ENCODE peak calls at places on chromosome 7, in seven cellular contexts. One of them, this sample, is unnamed.
A peak's percentile ranks its signal among the peaks of the same experiment; 100 is the strongest.

GRCh38 chr7:37353949-37354660 is 94.6 kb downstream of the ELMO1 start:
- DNase-seq in right lobe of liver: no peak
- DNase-seq in tibial nerve: no peak
- DNase-seq in H54: no peak
- DNase-seq in ovary: no peak
- DNase-seq in adrenal gland: no peak
- DNase-seq in heart left ventricle: no peak
- DNase-seq in this sample: no peak

GRCh38 chr7:35593896-35594295 is 101.0 kb downstream of the HERPUD2 start:
- DNase-seq in ovary: no peak
- DNase-seq in adrenal gland: no peak
- DNase-seq in tibial nerve: no peak
- DNase-seq in heart left ventricle: no peak
- DNase-seq in right lobe of liver: no peak
- DNase-seq in H54: peak; percentile 16
- DNase-seq in this sample: no peak

GRCh38 chr7:134811798-134812197 is 32.4 kb downstream of the CALD1 start:
- DNase-seq in tibial nerve: no peak
- DNase-seq in ovary: no peak
- DNase-seq in right lobe of liver: no peak
- DNase-seq in H54: no peak
- DNase-seq in heart left ventricle: no peak
- DNase-seq in adrenal gland: no peak
- DNase-seq in this sample: no peak

GRCh38 chr7:142802301-142802700 is 31.5 kb downstream of the PRSS2 start:
- DNase-seq in tibial nerve: no peak
- DNase-seq in adrenal gland: no peak
- DNase-seq in H54: no peak
- DNase-seq in heart left ventricle: no peak
- DNase-seq in right lobe of liver: no peak
- DNase-seq in ovary: no peak
- DNase-seq in this sample: no peak

GRCh38 chr7:140310337-140311002 is 87.9 kb downstream of the SLC37A3 start:
- DNase-seq in H54: no peak
- DNase-seq in heart left ventricle: no peak
- DNase-seq in right lobe of liver: no peak
- DNase-seq in tibial nerve: no peak
- DNase-seq in adrenal gland: no peak
- DNase-seq in ovary: no peak
- DNase-seq in this sample: no peak

GRCh38 chr7:137772748-137773147 is 74.0 kb downstream of the DGKI start:
- DNase-seq in heart left ventricle: no peak
- DNase-seq in H54: peak; percentile 18
- DNase-seq in tibial nerve: no peak
- DNase-seq in ovary: no peak
- DNase-seq in right lobe of liver: no peak
- DNase-seq in adrenal gland: no peak
- DNase-seq in this sample: no peak

GRCh38 chr7:47480576-47481538 is 101.1 kb downstream of the TNS3 start:
- DNase-seq in right lobe of liver: no peak
- DNase-seq in ovary: no peak
- DNase-seq in tibial nerve: no peak
- DNase-seq in adrenal gland: no peak
- DNase-seq in heart left ventricle: peak; percentile 22
- DNase-seq in H54: no peak
- DNase-seq in this sample: no peak

GRCh38 chr7:26959290-26959689 is 94.9 kb upstream of the SKAP2 start:
- DNase-seq in adrenal gland: no peak
- DNase-seq in ovary: no peak
- DNase-seq in right lobe of liver: no peak
- DNase-seq in H54: no peak
- DNase-seq in heart left ventricle: no peak
- DNase-seq in tibial nerve: no peak
- DNase-seq in this sample: no peak

GRCh38 chr7:96691692-96692091 is 18.0 kb downstream of the SEM1 start:
- DNase-seq in tibial nerve: no peak
- DNase-seq in right lobe of liver: no peak
- DNase-seq in ovary: no peak
- DNase-seq in heart left ventricle: no peak
- DNase-seq in H54: no peak
- DNase-seq in adrenal gland: no peak
- DNase-seq in this sample: no peak

GRCh38 chr7:816751-817671 is 15.3 kb upstream of the SUN1 start:
- DNase-seq in ovary: peak; percentile 48
- DNase-seq in heart left ventricle: no peak
- DNase-seq in H54: no peak
- DNase-seq in tibial nerve: no peak
- DNase-seq in right lobe of liver: no peak
- DNase-seq in adrenal gland: peak; percentile 18
- DNase-seq in this sample: peak; percentile 66
- TF ChIP-seq POLR2A in ovary: no peak
- TF ChIP-seq POLR2A in heart left ventricle: no peak
- TF ChIP-seq POLR2A in H54: no peak
- TF ChIP-seq POLR2A in tibial nerve: no peak
- TF ChIP-seq POLR2A in right lobe of liver: peak; percentile 16
- TF ChIP-seq POLR2A in adrenal gland: peak; percentile 18
- TF ChIP-seq POLR2A in this sample: no peak

GRCh38 chr7:94004024-94004945 is at the start of gene BET1:
- DNase-seq in ovary: peak; percentile 96
- DNase-seq in adrenal gland: peak; percentile 94
- DNase-seq in right lobe of liver: peak; percentile 95
- DNase-seq in tibial nerve: peak; percentile 95
- DNase-seq in heart left ventricle: peak; percentile 96
- DNase-seq in H54: peak; percentile 82
- DNase-seq in this sample: peak; percentile 92
- TF ChIP-seq POLR2A in ovary: peak; percentile 91
- TF ChIP-seq POLR2A in adrenal gland: peak; percentile 75
- TF ChIP-seq POLR2A in right lobe of liver: peak; percentile 47
- TF ChIP-seq POLR2A in tibial nerve: peak; percentile 29
- TF ChIP-seq POLR2A in heart left ventricle: no peak
- TF ChIP-seq POLR2A in H54: peak; percentile 76
- TF ChIP-seq POLR2A in this sample: peak; percentile 76

DNA sequence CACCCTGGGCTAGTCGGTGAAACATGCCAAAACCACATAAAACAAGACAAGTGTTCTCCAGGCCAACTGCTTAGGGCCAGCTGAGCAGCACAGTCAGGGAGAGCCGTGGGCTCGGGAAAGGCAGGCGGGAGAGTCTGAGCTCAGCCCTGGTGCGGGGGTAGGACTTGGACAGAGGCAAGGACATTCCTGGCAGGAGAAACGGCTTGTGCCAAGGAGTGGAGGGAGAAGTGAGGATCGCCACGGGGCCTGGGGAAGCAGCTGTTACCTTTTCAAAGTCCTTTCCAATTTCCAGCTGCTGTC is 4.2 kb downstream of the ELN start:
- DNase-seq in ovary: peak; percentile 68
- DNase-seq in adrenal gland: peak; percentile 55
- DNase-seq in tibial nerve: peak; percentile 59
- DNase-seq in heart left ventricle: peak; percentile 68
- DNase-seq in right lobe of liver: no peak
- DNase-seq in H54: peak; percentile 67
- DNase-seq in this sample: no peak
- TF ChIP-seq POLR2A in ovary: no peak
- TF ChIP-seq POLR2A in adrenal gland: no peak
- TF ChIP-seq POLR2A in tibial nerve: no peak
- TF ChIP-seq POLR2A in heart left ventricle: no peak
- TF ChIP-seq POLR2A in right lobe of liver: no peak
- TF ChIP-seq POLR2A in H54: no peak
- TF ChIP-seq POLR2A in this sample: no peak

GRCh38 chr7:30932562-30932961 is 20.9 kb downstream of the AQP1 start:
- DNase-seq in right lobe of liver: peak; percentile 45
- DNase-seq in H54: peak; percentile 4
- DNase-seq in adrenal gland: no peak
- DNase-seq in heart left ventricle: peak; percentile 16
- DNase-seq in ovary: no peak
- DNase-seq in tibial nerve: no peak
- DNase-seq in this sample: no peak
- TF ChIP-seq POLR2A in right lobe of liver: no peak
- TF ChIP-seq POLR2A in H54: no peak
- TF ChIP-seq POLR2A in adrenal gland: no peak
- TF ChIP-seq POLR2A in heart left ventricle: no peak
- TF ChIP-seq POLR2A in ovary: no peak
- TF ChIP-seq POLR2A in tibial nerve: no peak
- TF ChIP-seq POLR2A in this sample: no peak

GRCh38 chr7:111508387-111508786 is 53.9 kb downstream of the IMMP2L start:
- DNase-seq in ovary: no peak
- DNase-seq in H54: no peak
- DNase-seq in right lobe of liver: no peak
- DNase-seq in tibial nerve: no peak
- DNase-seq in adrenal gland: no peak
- DNase-seq in heart left ventricle: no peak
- DNase-seq in this sample: no peak

GRCh38 chr7:111510062-111510461 is 52.2 kb downstream of the IMMP2L start:
- DNase-seq in ovary: no peak
- DNase-seq in adrenal gland: no peak
- DNase-seq in heart left ventricle: no peak
- DNase-seq in H54: no peak
- DNase-seq in tibial nerve: no peak
- DNase-seq in right lobe of liver: no peak
- DNase-seq in this sample: no peak

GRCh38 chr7:111511845-111512244 is 50.4 kb downstream of the IMMP2L start:
- DNase-seq in adrenal gland: no peak
- DNase-seq in heart left ventricle: no peak
- DNase-seq in H54: no peak
- DNase-seq in ovary: no peak
- DNase-seq in tibial nerve: no peak
- DNase-seq in right lobe of liver: no peak
- DNase-seq in this sample: no peak

GRCh38 chr7:111509298-111509697 is 53.0 kb downstream of the IMMP2L start:
- DNase-seq in tibial nerve: no peak
- DNase-seq in right lobe of liver: no peak
- DNase-seq in ovary: no peak
- DNase-seq in H54: no peak
- DNase-seq in heart left ventricle: no peak
- DNase-seq in adrenal gland: no peak
- DNase-seq in this sample: no peak

DNA sequence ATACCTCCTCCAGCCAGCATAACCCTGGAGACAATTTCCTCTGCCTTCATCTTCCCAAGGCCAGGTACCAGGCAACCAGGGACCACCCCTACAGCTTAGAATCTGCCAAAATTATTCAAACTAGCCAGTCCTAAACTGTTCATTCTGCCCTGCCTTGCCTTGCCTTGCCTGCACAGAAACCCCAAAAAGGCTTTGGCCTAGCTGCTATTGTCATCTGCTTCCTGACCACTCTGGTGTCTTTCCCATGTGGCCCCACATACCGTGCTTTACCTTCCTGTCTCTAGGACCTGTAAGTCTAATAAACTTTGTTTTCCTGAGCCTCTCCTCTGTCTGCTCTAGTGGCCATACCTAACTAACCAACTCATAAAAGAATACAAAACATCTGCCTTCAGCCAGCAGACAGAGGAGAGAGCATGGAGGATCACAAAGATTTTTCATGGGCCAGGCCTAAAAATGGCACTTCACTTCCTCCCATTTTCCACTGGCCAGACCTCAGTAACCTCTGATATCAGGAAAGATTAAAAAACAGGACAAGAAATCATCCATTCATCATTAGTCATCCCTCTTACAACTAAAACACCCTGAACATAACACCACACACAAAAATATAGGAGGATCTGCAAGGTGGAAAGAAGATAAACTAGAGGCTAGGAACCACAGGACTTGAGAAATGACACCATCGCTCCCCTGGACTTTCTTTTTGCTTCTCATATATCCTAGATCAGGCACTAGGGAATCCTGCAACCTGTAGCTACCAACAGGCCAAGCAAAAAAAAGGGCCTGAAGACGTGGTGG is 51.5 kb downstream of the IMMP2L start:
- DNase-seq in ovary: no peak
- DNase-seq in tibial nerve: no peak
- DNase-seq in adrenal gland: no peak
- DNase-seq in right lobe of liver: no peak
- DNase-seq in heart left ventricle: no peak
- DNase-seq in H54: no peak
- DNase-seq in this sample: no peak
- TF ChIP-seq POLR2A in ovary: no peak
- TF ChIP-seq POLR2A in tibial nerve: no peak
- TF ChIP-seq POLR2A in adrenal gland: no peak
- TF ChIP-seq POLR2A in right lobe of liver: no peak
- TF ChIP-seq POLR2A in heart left ventricle: no peak
- TF ChIP-seq POLR2A in H54: no peak
- TF ChIP-seq POLR2A in this sample: no peak

DNA sequence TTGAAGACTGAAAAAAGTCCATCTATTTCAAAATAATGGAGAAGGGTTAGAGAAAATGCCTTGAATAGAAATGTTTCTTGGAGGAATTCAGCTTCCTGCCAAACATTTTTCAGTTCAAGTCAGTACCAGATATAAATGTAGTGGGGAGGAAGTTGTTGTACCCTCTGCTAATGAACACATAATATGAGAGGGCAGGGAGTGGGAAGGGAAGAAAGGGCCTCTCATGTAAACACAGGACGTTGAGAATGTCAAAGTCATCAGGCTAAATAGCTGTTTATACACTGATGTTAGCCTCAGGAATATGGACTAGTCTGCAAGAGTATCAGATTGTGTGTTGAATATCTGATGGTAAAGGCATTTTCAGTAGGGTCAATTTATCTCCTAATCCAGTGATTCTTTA is 37.0 kb downstream of the GPR37 start:
- DNase-seq in H54: no peak
- DNase-seq in tibial nerve: no peak
- DNase-seq in heart left ventricle: no peak
- DNase-seq in ovary: no peak
- DNase-seq in adrenal gland: no peak
- DNase-seq in right lobe of liver: no peak
- DNase-seq in this sample: no peak
- TF ChIP-seq POLR2A in H54: no peak
- TF ChIP-seq POLR2A in tibial nerve: no peak
- TF ChIP-seq POLR2A in heart left ventricle: no peak
- TF ChIP-seq POLR2A in ovary: no peak
- TF ChIP-seq POLR2A in adrenal gland: no peak
- TF ChIP-seq POLR2A in right lobe of liver: no peak
- TF ChIP-seq POLR2A in this sample: no peak

DNA sequence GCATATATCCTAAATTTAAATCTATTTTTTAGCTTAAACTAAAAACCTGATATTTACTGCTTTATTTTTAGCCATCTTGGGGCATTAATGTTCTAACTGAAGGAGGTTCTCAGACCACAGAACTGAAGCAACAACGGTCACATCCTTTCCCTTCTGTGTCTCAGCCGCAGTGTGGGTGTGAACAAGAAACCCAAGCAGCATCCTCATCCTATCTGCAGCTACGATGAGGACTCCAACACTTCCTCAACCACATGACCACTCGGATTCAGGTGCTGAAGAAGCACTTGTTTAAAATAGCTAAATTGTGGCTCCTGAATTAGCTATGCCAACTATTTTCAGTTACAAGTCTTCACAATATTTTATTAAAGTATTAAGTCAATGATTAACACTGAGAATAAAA is 5.3 kb downstream of the ESYT2 start:
- DNase-seq in ovary: no peak
- DNase-seq in adrenal gland: no peak
- DNase-seq in tibial nerve: no peak
- DNase-seq in H54: no peak
- DNase-seq in heart left ventricle: no peak
- DNase-seq in right lobe of liver: no peak
- DNase-seq in this sample: no peak
- TF ChIP-seq POLR2A in ovary: no peak
- TF ChIP-seq POLR2A in adrenal gland: no peak
- TF ChIP-seq POLR2A in tibial nerve: no peak
- TF ChIP-seq POLR2A in H54: no peak
- TF ChIP-seq POLR2A in heart left ventricle: no peak
- TF ChIP-seq POLR2A in right lobe of liver: no peak
- TF ChIP-seq POLR2A in this sample: no peak

This sample was measured in Peyer's patch.